ENCODE peak calls at places on chromosomes 13 and 19, in six cellular contexts. C, N, O, M, W and D are unnamed samples.

GRCh38 chr19:8831373-8831772 is 731 bp downstream of the ZNF558 start:
- DNase-seq in C (no peak), N (no peak), O (no peak), M (no peak), W (no peak), D (no peak)

GRCh38 chr19:11843741-11844140 is 4.8 kb upstream of the ZNF439 start:
- DNase-seq in C (no peak), N (no peak), O (no peak), M (no peak), W (no peak), D (no peak)

GRCh38 chr13:20053891-20054290 is 95.4 kb downstream of the ZMYM2 start:
- DNase-seq in C (no peak), N (no peak), O (no peak), M (no peak), W (no peak), D (no peak)

GRCh38 chr19:871446-872265 is 12.2 kb downstream of the CFD start:
- DNase-seq in C (no peak), N (peak; percentile 20), O (no peak), M (no peak), W (no peak), D (peak; percentile 83)

GRCh38 chr13:41326661-41327060 is 15.6 kb downstream of the NAA16 start:
- DNase-seq in C (no peak), N (no peak), O (no peak), M (no peak), W (no peak), D (no peak)

GRCh38 chr19:771332-771785 is 20.4 kb downstream of the MISP start:
- DNase-seq in C (no peak), N (peak; percentile 21), O (peak; percentile 22), M (no peak), W (peak; percentile 85), D (no peak)

GRCh38 chr19:14050512-14050911 is 11.4 kb downstream of the PALM3 start:
- DNase-seq in C (no peak), N (no peak), O (no peak), M (no peak), W (no peak), D (no peak)

GRCh38 chr19:33470040-33470330 is 51.6 kb downstream of the PEPD start:
- DNase-seq in C (no peak), N (no peak), O (no peak), M (no peak), W (no peak), D (no peak)

GRCh38 chr19:56115490-56115889 is 5.6 kb downstream of the ZNF787 start:
- DNase-seq in C (no peak), N (no peak), O (no peak), M (no peak), W (no peak), D (no peak)

GRCh38 chr13:20350819-20351218 is 118.7 kb upstream of the GJB6 start:
- DNase-seq in C (no peak), N (peak; percentile 82), O (no peak), M (no peak), W (no peak), D (no peak)

GRCh38 chr19:6668696-6669095 is 1.3 kb downstream of the TNFSF14 start:
- DNase-seq in C (no peak), N (no peak), O (no peak), M (no peak), W (no peak), D (no peak)

GRCh38 chr13:62022369-62022768 is 606.7 kb upstream of the PCDH20 start:
- DNase-seq in C (no peak), N (no peak), O (no peak), M (no peak), W (no peak), D (no peak)

GRCh38 chr19:7255119-7255518 is 39.1 kb downstream of the INSR start:
- DNase-seq in C (no peak), N (no peak), O (no peak), M (peak; percentile 33), W (no peak), D (no peak)

GRCh38 chr19:48506138-48506733 is 5.4 kb downstream of the LMTK3 start:
- DNase-seq in C (peak; percentile 10), N (peak; percentile 42), O (no peak), M (no peak), W (peak; percentile 74), D (no peak)

GRCh38 chr19:10009269-10009665 is 1.0 kb downstream of the COL5A3 start:
- DNase-seq in C (no peak), N (no peak), O (peak; percentile 75), M (peak; percentile 50), W (peak; percentile 72), D (peak; percentile 94)

GRCh38 chr13:25170554-25171107 is 1.5 kb downstream of the AMER2 start:
- DNase-seq in C (no peak), N (no peak), O (no peak), M (no peak), W (peak; percentile 49), D (peak; percentile 83)

GRCh38 chr19:58550362-58551122 is 4.4 kb downstream of the CHMP2A start:
- DNase-seq in C (no peak), N (no peak), O (no peak), M (no peak), W (no peak), D (no peak)

GRCh38 chr19:47228937-47229673 is 1.9 kb downstream of the BBC3 start:
- DNase-seq in C (no peak), N (no peak), O (peak; percentile 36), M (no peak), W (no peak), D (no peak)

GRCh38 chr13:44767257-44767656 is 191.1 kb upstream of the TSC22D1 start:
- DNase-seq in C (no peak), N (no peak), O (no peak), M (no peak), W (no peak), D (no peak)

GRCh38 chr13:82751221-82751620 is 1131.1 kb downstream of the SLITRK1 start:
- DNase-seq in C (no peak), N (no peak), O (no peak), M (no peak), W (no peak), D (no peak)

GRCh38 chr13:110138700-110139036 is 168.3 kb downstream of the COL4A1 start:
- DNase-seq in C (no peak), N (no peak), O (no peak), M (no peak), W (no peak), D (no peak)

GRCh38 chr13:110136660-110137585 is 170.0 kb downstream of the COL4A1 start:
- DNase-seq in C (no peak), N (no peak), O (no peak), M (no peak), W (no peak), D (no peak)

GRCh38 chr13:110137677-110138008 is 169.3 kb downstream of the COL4A1 start:
- DNase-seq in C (no peak), N (no peak), O (peak; percentile 56), M (peak; percentile 53), W (peak; percentile 77), D (no peak)

GRCh38 chr13:110140099-110140498 is 166.9 kb downstream of the COL4A1 start:
- DNase-seq in C (no peak), N (no peak), O (no peak), M (no peak), W (no peak), D (no peak)

GRCh38 chr13:110138009-110138699 is 168.8 kb downstream of the COL4A1 start:
- DNase-seq in C (no peak), N (peak; percentile 72), O (peak; percentile 78), M (peak; percentile 73), W (peak; percentile 71), D (no peak)
- TF ChIP-seq CTCF in C (peak; percentile 10), N (peak; percentile 14), O (no peak), M (no peak), W (no peak), D (peak; percentile 13)

GRCh38 chr13:87234981-87235380 is 436.2 kb upstream of the SLITRK5 start:
- DNase-seq in C (no peak), N (no peak), O (peak; percentile 59), M (no peak), W (no peak), D (no peak)
- TF ChIP-seq CTCF in C (no peak), N (no peak), O (peak; percentile 41), M (no peak), W (no peak), D (no peak)

GRCh38 chr13:110455941-110456340 is 105.6 kb downstream of the RAB20 start:
- DNase-seq in C (peak; percentile 22), N (peak; percentile 65), O (peak; percentile 57), M (peak; percentile 81), W (peak; percentile 91), D (no peak)

GRCh38 chr13:110457361-110457760 is 104.2 kb downstream of the RAB20 start:
- DNase-seq in C (no peak), N (no peak), O (no peak), M (no peak), W (no peak), D (no peak)

GRCh38 chr13:110458594-110459365 is 102.7 kb downstream of the RAB20 start:
- DNase-seq in C (no peak), N (no peak), O (no peak), M (no peak), W (no peak), D (no peak)

GRCh38 chr13:110456550-110456949 is 105.0 kb downstream of the RAB20 start:
- DNase-seq in C (no peak), N (no peak), O (no peak), M (no peak), W (no peak), D (no peak)

GRCh38 chr13:110458017-110458416 is 103.5 kb downstream of the RAB20 start:
- DNase-seq in C (no peak), N (no peak), O (no peak), M (no peak), W (no peak), D (no peak)
- TF ChIP-seq CTCF in C (no peak), N (no peak), O (no peak), M (no peak), W (no peak), D (no peak)

GRCh38 chr19:18131841-18132596 is 20.9 kb upstream of the PIK3R2 start:
- DNase-seq in C (no peak), N (no peak), O (no peak), M (no peak), W (no peak), D (no peak)
- TF ChIP-seq CTCF in C (no peak), N (no peak), O (no peak), M (no peak), W (no peak), D (no peak)

GRCh38 chr13:33017410-33017929 is 1.2 kb downstream of the KL start:
- DNase-seq in C (no peak), N (peak; percentile 75), O (no peak), M (no peak), W (peak; percentile 80), D (no peak)
- TF ChIP-seq CTCF in C (no peak), N (peak; percentile 48), O (peak; percentile 64), M (no peak), W (peak; percentile 60), D (peak; percentile 44)